ENCODE peak calls at places on chromosomes 12 and 14, in seven cellular contexts. One of them, this sample, is unnamed.

GRCh38 chr12:44889871-44890270 is 13.8 kb upstream of the NELL2 start:
- DNase-seq in retinal pigment epithelial cell: no peak
- DNase-seq in left lung: no peak
- DNase-seq in cardiac fibroblast: no peak
- DNase-seq in transverse colon: no peak
- DNase-seq in LNCaP clone FGC: no peak
- DNase-seq in fibroblast of pulmonary artery: no peak
- DNase-seq in this sample: no peak

GRCh38 chr12:75209782-75210138 is at the start of gene KCNC2:
- DNase-seq in retinal pigment epithelial cell: no peak
- DNase-seq in LNCaP clone FGC: no peak
- DNase-seq in transverse colon: no peak
- DNase-seq in fibroblast of pulmonary artery: no peak
- DNase-seq in cardiac fibroblast: no peak
- DNase-seq in left lung: no peak
- DNase-seq in this sample: no peak

GRCh38 chr12:89211456-89211855 is 140.8 kb downstream of the DUSP6 start:
- DNase-seq in left lung: no peak
- DNase-seq in retinal pigment epithelial cell: no peak
- DNase-seq in transverse colon: no peak
- DNase-seq in cardiac fibroblast: no peak
- DNase-seq in fibroblast of pulmonary artery: no peak
- DNase-seq in LNCaP clone FGC: no peak
- DNase-seq in this sample: no peak

GRCh38 chr12:40137252-40137651 is 31.4 kb upstream of the SLC2A13 start:
- DNase-seq in transverse colon: no peak
- DNase-seq in retinal pigment epithelial cell: no peak
- DNase-seq in fibroblast of pulmonary artery: peak
- DNase-seq in left lung: no peak
- DNase-seq in cardiac fibroblast: peak
- DNase-seq in LNCaP clone FGC: no peak
- DNase-seq in this sample: no peak

GRCh38 chr12:75660805-75661404 is 149.5 kb upstream of the KRR1 start:
- DNase-seq in retinal pigment epithelial cell: peak
- DNase-seq in LNCaP clone FGC: no peak
- DNase-seq in left lung: no peak
- DNase-seq in fibroblast of pulmonary artery: peak
- DNase-seq in cardiac fibroblast: no peak
- DNase-seq in transverse colon: no peak
- DNase-seq in this sample: peak

GRCh38 chr14:21860172-21860571 is 186.6 kb upstream of the OR4E1 start:
- DNase-seq in fibroblast of pulmonary artery: peak
- DNase-seq in LNCaP clone FGC: no peak
- DNase-seq in left lung: no peak
- DNase-seq in retinal pigment epithelial cell: no peak
- DNase-seq in transverse colon: no peak
- DNase-seq in cardiac fibroblast: peak
- DNase-seq in this sample: no peak

GRCh38 chr12:42213023-42213422 is 25.0 kb downstream of the YAF2 start:
- DNase-seq in transverse colon: peak
- DNase-seq in left lung: no peak
- DNase-seq in LNCaP clone FGC: peak
- DNase-seq in retinal pigment epithelial cell: peak
- DNase-seq in fibroblast of pulmonary artery: peak
- DNase-seq in cardiac fibroblast: no peak
- DNase-seq in this sample: no peak

GRCh38 chr12:19530631-19531020 is 91.3 kb downstream of the AEBP2 start:
- DNase-seq in left lung: no peak
- DNase-seq in retinal pigment epithelial cell: no peak
- DNase-seq in LNCaP clone FGC: no peak
- DNase-seq in cardiac fibroblast: peak
- DNase-seq in transverse colon: no peak
- DNase-seq in fibroblast of pulmonary artery: peak
- DNase-seq in this sample: peak

GRCh38 chr12:96872946-96873345 is 34.1 kb upstream of the NEDD1 start:
- DNase-seq in LNCaP clone FGC: no peak
- DNase-seq in left lung: no peak
- DNase-seq in cardiac fibroblast: no peak
- DNase-seq in retinal pigment epithelial cell: no peak
- DNase-seq in transverse colon: no peak
- DNase-seq in fibroblast of pulmonary artery: no peak
- DNase-seq in this sample: no peak

GRCh38 chr12:14960548-14961465 is 594 bp downstream of the ARHGDIB start:
- DNase-seq in fibroblast of pulmonary artery: peak
- DNase-seq in LNCaP clone FGC: no peak
- DNase-seq in cardiac fibroblast: peak
- DNase-seq in transverse colon: peak
- DNase-seq in left lung: no peak
- DNase-seq in retinal pigment epithelial cell: no peak
- DNase-seq in this sample: no peak
- H3K4me3 ChIP-seq in fibroblast of pulmonary artery: peak
- H3K4me3 ChIP-seq in LNCaP clone FGC: no peak
- H3K4me3 ChIP-seq in cardiac fibroblast: peak
- H3K4me3 ChIP-seq in transverse colon: no peak
- H3K4me3 ChIP-seq in left lung: peak
- H3K4me3 ChIP-seq in retinal pigment epithelial cell: no peak
- H3K4me3 ChIP-seq in this sample: peak

GRCh38 chr14:75283162-75283883 is 4.7 kb downstream of the FOS start:
- DNase-seq in fibroblast of pulmonary artery: peak
- DNase-seq in retinal pigment epithelial cell: no peak
- DNase-seq in LNCaP clone FGC: no peak
- DNase-seq in left lung: peak
- DNase-seq in transverse colon: peak
- DNase-seq in cardiac fibroblast: peak
- DNase-seq in this sample: peak
- TF ChIP-seq CTCF in fibroblast of pulmonary artery: peak
- TF ChIP-seq CTCF in retinal pigment epithelial cell: peak
- TF ChIP-seq CTCF in LNCaP clone FGC: no peak
- TF ChIP-seq CTCF in left lung: no peak
- TF ChIP-seq CTCF in transverse colon: peak
- TF ChIP-seq CTCF in cardiac fibroblast: peak
- TF ChIP-seq CTCF in this sample: no peak

GRCh38 chr14:104301731-104302460 is 163.5 kb downstream of the KIF26A start:
- DNase-seq in retinal pigment epithelial cell: no peak
- DNase-seq in cardiac fibroblast: no peak
- DNase-seq in fibroblast of pulmonary artery: no peak
- DNase-seq in left lung: no peak
- DNase-seq in transverse colon: no peak
- DNase-seq in LNCaP clone FGC: no peak
- DNase-seq in this sample: no peak
- H3K4me3 ChIP-seq in retinal pigment epithelial cell: no peak
- H3K4me3 ChIP-seq in cardiac fibroblast: no peak
- H3K4me3 ChIP-seq in fibroblast of pulmonary artery: no peak
- H3K4me3 ChIP-seq in left lung: no peak
- H3K4me3 ChIP-seq in transverse colon: no peak
- H3K4me3 ChIP-seq in LNCaP clone FGC: no peak
- H3K4me3 ChIP-seq in this sample: no peak

DNA sequence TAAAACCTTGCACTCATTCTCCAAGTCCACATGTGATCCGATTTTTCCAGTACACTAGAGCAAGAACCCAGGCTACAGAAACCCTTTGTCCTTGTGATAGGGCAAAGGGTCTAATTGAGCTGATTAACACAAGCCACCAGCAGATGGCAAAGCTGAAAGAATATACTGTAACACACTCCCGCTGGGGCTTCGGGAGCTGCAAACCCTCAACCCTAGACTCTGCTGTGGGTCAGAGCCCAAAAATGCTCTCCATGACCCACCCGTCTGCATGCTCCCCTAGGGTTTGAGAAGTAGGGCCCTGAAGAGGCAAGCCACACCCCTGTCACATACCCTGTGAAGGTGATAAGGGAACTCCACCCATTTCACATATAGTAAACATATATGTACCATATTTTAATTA is 33.6 kb upstream of the PCNX1 start:
- DNase-seq in cardiac fibroblast: no peak
- DNase-seq in left lung: no peak
- DNase-seq in transverse colon: no peak
- DNase-seq in retinal pigment epithelial cell: no peak
- DNase-seq in fibroblast of pulmonary artery: no peak
- DNase-seq in LNCaP clone FGC: no peak
- DNase-seq in this sample: no peak
- TF ChIP-seq CTCF in cardiac fibroblast: no peak
- TF ChIP-seq CTCF in left lung: no peak
- TF ChIP-seq CTCF in transverse colon: no peak
- TF ChIP-seq CTCF in retinal pigment epithelial cell: no peak
- TF ChIP-seq CTCF in fibroblast of pulmonary artery: no peak
- TF ChIP-seq CTCF in LNCaP clone FGC: no peak
- TF ChIP-seq CTCF in this sample: no peak

DNA sequence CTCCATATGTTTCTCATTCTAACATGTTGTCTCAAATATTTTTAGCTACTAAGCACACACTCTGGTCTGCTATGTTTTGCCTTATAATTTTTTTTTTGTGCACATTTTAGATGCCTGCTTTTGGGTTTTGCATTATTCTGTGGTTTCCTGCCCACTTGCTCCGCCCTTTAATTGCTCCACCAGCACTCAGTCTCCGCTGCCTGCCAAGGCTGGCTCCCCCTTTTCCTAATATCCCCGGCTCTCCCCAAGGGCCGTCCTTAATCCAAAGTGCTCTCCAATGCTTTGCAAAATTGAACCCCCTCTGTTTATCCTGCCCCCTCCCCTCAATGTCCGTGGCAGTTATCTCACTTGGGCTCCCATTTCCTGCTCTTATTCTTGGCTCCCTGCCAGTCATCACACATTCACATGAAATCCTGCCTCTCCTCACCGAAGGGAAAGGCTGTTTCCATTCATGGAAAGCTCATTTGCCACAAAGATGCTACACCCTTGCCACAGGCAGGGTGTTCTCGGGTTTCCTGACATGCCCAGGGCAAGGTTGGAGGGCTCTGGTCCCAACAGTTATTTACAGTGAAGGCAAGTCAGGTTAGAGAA is 79.5 kb downstream of the C12orf75 start:
- DNase-seq in transverse colon: no peak
- DNase-seq in left lung: no peak
- DNase-seq in retinal pigment epithelial cell: no peak
- DNase-seq in fibroblast of pulmonary artery: peak
- DNase-seq in cardiac fibroblast: peak
- DNase-seq in LNCaP clone FGC: no peak
- DNase-seq in this sample: peak
- H3K4me3 ChIP-seq in transverse colon: no peak
- H3K4me3 ChIP-seq in left lung: no peak
- H3K4me3 ChIP-seq in retinal pigment epithelial cell: no peak
- H3K4me3 ChIP-seq in fibroblast of pulmonary artery: peak
- H3K4me3 ChIP-seq in cardiac fibroblast: peak
- H3K4me3 ChIP-seq in LNCaP clone FGC: no peak
- H3K4me3 ChIP-seq in this sample: no peak

GRCh38 chr12:6253278-6253677 is 53.1 kb downstream of the CD9 start:
- DNase-seq in fibroblast of pulmonary artery: no peak
- DNase-seq in LNCaP clone FGC: no peak
- DNase-seq in cardiac fibroblast: no peak
- DNase-seq in retinal pigment epithelial cell: no peak
- DNase-seq in transverse colon: no peak
- DNase-seq in left lung: no peak
- DNase-seq in this sample: no peak
- TF ChIP-seq CTCF in fibroblast of pulmonary artery: no peak
- TF ChIP-seq CTCF in LNCaP clone FGC: no peak
- TF ChIP-seq CTCF in cardiac fibroblast: no peak
- TF ChIP-seq CTCF in retinal pigment epithelial cell: no peak
- TF ChIP-seq CTCF in transverse colon: no peak
- TF ChIP-seq CTCF in left lung: no peak
- TF ChIP-seq CTCF in this sample: no peak

GRCh38 chr12:109097140-109097434 is 310 bp upstream of the UNG start:
- DNase-seq in cardiac fibroblast: no peak
- DNase-seq in transverse colon: no peak
- DNase-seq in left lung: no peak
- DNase-seq in LNCaP clone FGC: no peak
- DNase-seq in fibroblast of pulmonary artery: no peak
- DNase-seq in retinal pigment epithelial cell: no peak
- DNase-seq in this sample: no peak
- H3K4me3 ChIP-seq in cardiac fibroblast: peak
- H3K4me3 ChIP-seq in transverse colon: no peak
- H3K4me3 ChIP-seq in left lung: peak
- H3K4me3 ChIP-seq in LNCaP clone FGC: peak
- H3K4me3 ChIP-seq in fibroblast of pulmonary artery: peak
- H3K4me3 ChIP-seq in retinal pigment epithelial cell: peak
- H3K4me3 ChIP-seq in this sample: peak

DNA sequence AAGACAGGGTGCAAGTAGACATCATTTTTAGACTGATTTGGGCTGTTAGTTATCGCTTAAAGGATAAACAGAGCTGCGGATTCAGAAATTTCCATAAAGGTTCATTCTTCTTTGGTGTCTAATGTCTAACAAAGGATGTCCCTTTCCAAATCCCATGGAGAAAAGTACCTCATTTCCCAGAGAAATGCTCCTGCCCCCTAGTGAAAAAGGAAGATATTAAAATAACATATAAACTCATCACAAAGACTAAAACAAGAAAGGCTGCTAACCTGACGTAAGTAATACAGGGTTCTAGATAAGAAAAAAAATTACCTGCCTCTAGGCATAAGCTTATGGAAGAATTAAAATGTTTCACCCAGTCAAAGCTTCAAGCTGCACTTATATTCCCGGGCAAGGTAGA is 22.8 kb downstream of the ARMH4 start:
- DNase-seq in fibroblast of pulmonary artery: no peak
- DNase-seq in retinal pigment epithelial cell: no peak
- DNase-seq in left lung: no peak
- DNase-seq in transverse colon: no peak
- DNase-seq in cardiac fibroblast: no peak
- DNase-seq in LNCaP clone FGC: no peak
- DNase-seq in this sample: no peak
- TF ChIP-seq CTCF in fibroblast of pulmonary artery: peak
- TF ChIP-seq CTCF in retinal pigment epithelial cell: peak
- TF ChIP-seq CTCF in left lung: no peak
- TF ChIP-seq CTCF in transverse colon: no peak
- TF ChIP-seq CTCF in cardiac fibroblast: peak
- TF ChIP-seq CTCF in LNCaP clone FGC: no peak
- TF ChIP-seq CTCF in this sample: peak

GRCh38 chr12:6827982-6828670 is at the start of gene P3H3:
- DNase-seq in transverse colon: no peak
- DNase-seq in LNCaP clone FGC: no peak
- DNase-seq in retinal pigment epithelial cell: no peak
- DNase-seq in fibroblast of pulmonary artery: peak
- DNase-seq in cardiac fibroblast: peak
- DNase-seq in left lung: no peak
- DNase-seq in this sample: peak

GRCh38 chr12:6826125-6826733 is 2.0 kb upstream of the P3H3 start:
- DNase-seq in left lung: no peak
- DNase-seq in LNCaP clone FGC: no peak
- DNase-seq in fibroblast of pulmonary artery: no peak
- DNase-seq in retinal pigment epithelial cell: no peak
- DNase-seq in transverse colon: no peak
- DNase-seq in cardiac fibroblast: no peak
- DNase-seq in this sample: no peak

GRCh38 chr12:6826734-6827436 is 1.3 kb upstream of the P3H3 start:
- DNase-seq in fibroblast of pulmonary artery: no peak
- DNase-seq in left lung: no peak
- DNase-seq in LNCaP clone FGC: no peak
- DNase-seq in cardiac fibroblast: no peak
- DNase-seq in retinal pigment epithelial cell: no peak
- DNase-seq in transverse colon: no peak
- DNase-seq in this sample: no peak

GRCh38 chr12:6828671-6829531 is 694 bp downstream of the P3H3 start:
- DNase-seq in fibroblast of pulmonary artery: peak
- DNase-seq in cardiac fibroblast: peak
- DNase-seq in transverse colon: peak
- DNase-seq in LNCaP clone FGC: no peak
- DNase-seq in left lung: peak
- DNase-seq in retinal pigment epithelial cell: no peak
- DNase-seq in this sample: peak

GRCh38 chr12:6827437-6827894 is 741 bp upstream of the P3H3 start:
- DNase-seq in LNCaP clone FGC: no peak
- DNase-seq in transverse colon: peak
- DNase-seq in retinal pigment epithelial cell: no peak
- DNase-seq in fibroblast of pulmonary artery: peak
- DNase-seq in left lung: peak
- DNase-seq in cardiac fibroblast: peak
- DNase-seq in this sample: peak
- H3K4me3 ChIP-seq in LNCaP clone FGC: no peak
- H3K4me3 ChIP-seq in transverse colon: no peak
- H3K4me3 ChIP-seq in retinal pigment epithelial cell: peak
- H3K4me3 ChIP-seq in fibroblast of pulmonary artery: peak
- H3K4me3 ChIP-seq in left lung: no peak
- H3K4me3 ChIP-seq in cardiac fibroblast: peak
- H3K4me3 ChIP-seq in this sample: peak